ENCODE peak calls at places on chromosomes 7 and 10, in five cellular contexts. T is AG09309; V is prostate gland; H is activated CD4-positive, alpha-beta T cell treated with anti-CD3 and anti-CD28 coated beads, Interleukin-2, amount 50 U/mL, for 24 hours; D is NCI-H2171 treated with DMSO at 0.1 percent for 48 hours. Y is an unnamed sample.

GRCh38 chr7:80916770-80917681 is 1.8 kb downstream of the SEMA3C start:
- DNase-seq in T (no peak), V (no peak), H (no peak), D (no peak), Y (no peak)

GRCh38 chr7:157043745-157044144 is 33.3 kb upstream of the MNX1 start:
- DNase-seq in T (peak), V (no peak), H (no peak), D (no peak), Y (no peak)

GRCh38 chr10:54259104-54259503 is 541.9 kb downstream of the PCDH15 start:
- DNase-seq in T (no peak), V (no peak), H (no peak), D (no peak), Y (no peak)

GRCh38 chr10:92544296-92544695 is 29.6 kb downstream of the IDE start:
- DNase-seq in T (peak), V (no peak), H (no peak), D (no peak), Y (no peak)

GRCh38 chr7:5694221-5694754 is 87.2 kb downstream of the RNF216 start:
- DNase-seq in T (peak), V (no peak), H (no peak), D (no peak), Y (no peak)

GRCh38 chr10:52644678-52645434 is 127.7 kb downstream of the MBL2 start:
- DNase-seq in T (no peak), V (peak), H (no peak), D (peak), Y (no peak)

GRCh38 chr10:114642729-114643128 is 15.3 kb downstream of the ABLIM1 start:
- DNase-seq in T (no peak), V (peak), H (no peak), D (no peak), Y (no peak)

GRCh38 chr10:29273478-29273877 is 15.4 kb upstream of the LYZL1 start:
- DNase-seq in T (no peak), V (no peak), H (no peak), D (no peak), Y (no peak)

GRCh38 chr7:15505761-15506160 is 56.1 kb downstream of the AGMO start:
- DNase-seq in T (no peak), V (no peak), H (no peak), D (no peak), Y (no peak)

GRCh38 chr10:66828957-66829356 is 96.9 kb upstream of the LRRTM3 start:
- DNase-seq in T (no peak), V (no peak), H (no peak), D (no peak), Y (no peak)

GRCh38 chr7:98993024-98993897 is 114.9 kb downstream of the TRRAP start:
- DNase-seq in T (no peak), V (no peak), H (no peak), D (no peak), Y (no peak)

GRCh38 chr7:143248781-143249354 is 14.4 kb upstream of the GSTK1 start:
- DNase-seq in T (no peak), V (no peak), H (no peak), D (no peak), Y (no peak)

GRCh38 chr7:92835851-92836488 is 403 bp downstream of the CDK6 start:
- DNase-seq in T (no peak), V (peak), H (peak), D (no peak), Y (peak)

GRCh38 chr7:149286811-149287400 is 24.9 kb downstream of the ZNF783 start:
- DNase-seq in T (no peak), V (no peak), H (no peak), D (no peak), Y (no peak)

Y was measured in activated T-helper 2 cell treated with anti-CD3 and anti-CD28 coated beads, Interferon-gamma antibody, Interleukin-2, Interleukin-4, amounts not matched to agents 10 μg/mL and 5 μg/mL and 100 μg/mL, durations not matched to agents 14 hours and 24 hours and 36 hours.